ENCODE peak calls at places on chromosomes 5 and 9, in eight cellular contexts. Z is tibial nerve, N is HCT116, E is heart right ventricle, R is brain microvascular endothelial cell, J is AG10803, Y is psoas muscle, Q is AG09309. I is an unnamed sample.

GRCh38 chr9:109329274-109330258 is 8.7 kb upstream of the EPB41L4B start:
- DNase-seq in E (peak; percentile 45), Z (peak; percentile 45), R (no peak), N (no peak), Q (no peak), J (peak; percentile 40), Y (peak; percentile 52), I (no peak)

GRCh38 chr5:176624142-176624541 is 6.2 kb downstream of the SNCB start:
- DNase-seq in Z (no peak), N (no peak), J (no peak), E (no peak), R (no peak), Q (no peak), Y (no peak), I (no peak)

GRCh38 chr5:135439426-135440205 is 7.5 kb downstream of the DCANP1 start:
- DNase-seq in N (no peak), J (no peak), Z (no peak), R (no peak), E (no peak), Q (no peak), Y (no peak), I (no peak)

GRCh38 chr5:83015676-83016075 is 61.5 kb downstream of the TMEM167A start:
- DNase-seq in Y (no peak), R (no peak), Z (no peak), E (no peak), J (no peak), Q (no peak), N (no peak), I (no peak)

GRCh38 chr5:55022454-55022853 is 1.6 kb upstream of the GZMK start:
- DNase-seq in E (no peak), Q (no peak), Z (no peak), R (no peak), N (no peak), J (no peak), Y (no peak), I (no peak)

GRCh38 chr9:126482361-126483044 is 131.2 kb upstream of the LMX1B start:
- DNase-seq in R (peak; percentile 69), E (peak; percentile 59), Y (peak; percentile 60), Q (peak; percentile 54), N (no peak), Z (no peak), J (peak; percentile 58), I (no peak)

GRCh38 chr5:73135429-73136276 is 15.3 kb downstream of the TMEM171 start:
- DNase-seq in N (peak; percentile 31), Z (peak; percentile 19), E (no peak), R (peak; percentile 24), Y (no peak), J (peak; percentile 67), Q (peak; percentile 16), I (peak; percentile 43)

GRCh38 chr5:9335269-9335668 is 210.6 kb downstream of the SEMA5A start:
- DNase-seq in Q (no peak), J (peak; percentile 23), Y (no peak), R (no peak), N (no peak), Z (no peak), E (no peak), I (no peak)

GRCh38 chr5:18220631-18221030 is 586.4 kb downstream of the TAF11L14 start:
- DNase-seq in Y (no peak), Z (no peak), R (no peak), Q (no peak), E (no peak), N (no peak), J (no peak), I (no peak)
- H3K4me3 ChIP-seq in Y (no peak overlapping the region), Z (no peak overlapping the region), R (no peak overlapping the region), Q (no peak overlapping the region), E (no peak overlapping the region), N (no peak overlapping the region), J (no peak overlapping the region), I (no peak overlapping the region)

DNA sequence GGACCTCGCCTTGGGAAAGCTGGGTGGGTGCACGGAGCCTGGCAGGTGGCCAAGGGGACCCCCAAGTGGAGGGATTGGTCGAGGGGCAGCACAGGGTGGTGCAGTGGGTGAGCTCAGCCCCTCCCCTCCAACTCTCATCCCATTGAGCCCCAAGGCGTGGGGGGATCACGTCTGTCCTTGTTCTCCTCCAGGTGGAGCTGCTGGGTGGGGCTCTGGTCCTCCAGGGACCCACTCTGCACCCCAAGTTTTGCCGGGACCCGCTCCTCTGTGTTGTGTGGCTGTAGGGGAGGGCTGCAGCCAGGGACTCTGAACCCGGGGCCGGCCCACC is 3.6 kb upstream of the FUT7 start:
- DNase-seq in R (no peak), J (no peak), Z (no peak), Y (no peak), N (no peak), E (no peak), Q (no peak), I (no peak)
- TF ChIP-seq CTCF in R (no peak), J (no peak), Z (no peak), Y (no peak), N (peak; percentile 2), E (peak; percentile 45), Q (no peak), I (no peak)

DNA sequence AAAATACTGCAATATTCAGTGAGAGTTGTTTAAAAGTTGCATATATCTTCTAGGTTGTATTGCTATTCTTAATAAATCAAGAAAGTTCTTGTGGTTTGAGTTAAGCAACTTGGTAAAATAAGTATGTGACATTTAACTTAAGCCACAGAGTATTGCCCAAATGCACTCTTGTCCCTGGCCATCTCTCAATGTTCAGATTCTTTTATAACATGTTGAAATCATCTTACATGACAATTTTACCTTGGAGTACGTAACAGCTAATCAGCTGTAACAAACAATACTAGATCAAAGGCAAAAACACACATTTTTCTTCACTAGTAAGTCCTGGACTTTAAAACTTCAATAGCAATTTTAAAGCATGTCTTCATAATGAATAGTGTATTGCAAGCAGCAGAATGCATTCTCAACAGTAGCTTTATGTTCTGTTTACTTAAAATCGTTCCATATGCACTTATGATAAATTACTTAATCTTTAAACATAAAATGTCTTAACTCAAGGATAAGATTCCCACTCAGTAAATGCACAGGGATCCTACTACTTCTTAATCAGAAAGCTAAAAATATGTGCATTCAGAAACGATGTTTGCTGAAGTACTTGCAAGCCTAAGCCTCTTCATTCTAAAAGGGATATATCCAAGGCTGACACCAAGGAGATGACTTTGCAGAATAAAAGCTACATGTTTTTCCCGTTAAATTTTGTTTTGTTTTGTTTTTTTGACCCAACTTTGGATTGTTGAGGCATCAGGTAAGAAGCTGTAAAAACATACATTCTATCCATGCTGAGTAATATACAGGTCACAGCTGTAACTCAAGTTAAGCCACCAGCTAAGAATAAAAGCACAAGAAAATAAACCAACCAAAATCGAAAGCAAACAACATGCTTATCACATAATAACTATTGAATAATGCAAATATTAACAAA is 86.1 kb upstream of the NFIB start:
- DNase-seq in J (peak; percentile 45), Z (no peak), R (no peak), Y (no peak), E (no peak), Q (no peak), N (no peak), I (no peak)
- H3K4me3 ChIP-seq in J (no peak overlapping the region), Z (no peak overlapping the region), R (no peak overlapping the region), Y (peak overlapping the region; percentile 45), E (peak overlapping the region; percentile 35), Q (no peak overlapping the region), N (no peak overlapping the region), I (no peak overlapping the region)

GRCh38 chr9:36833954-36834353 is 200.1 kb downstream of the PAX5 start:
- DNase-seq in N (no peak), Y (no peak), Q (no peak), E (no peak), J (no peak), Z (no peak), R (no peak), I (no peak)
- TF ChIP-seq CTCF in N (no peak), Y (no peak), Q (no peak), E (no peak), J (no peak), Z (no peak), R (no peak), I (no peak)